ENCODE peak calls at places on chromosomes 7 and 10, in nine cellular contexts. One of them, this sample, is unnamed.

GRCh38 chr7:39504963-39505362 is 61.2 kb upstream of the YAE1 start:
- DNase-seq in aorta: no peak
- DNase-seq in activated CD4-positive, CD25-positive, alpha-beta regulatory T cell: no peak
- DNase-seq in transverse colon: no peak
- DNase-seq in AG10803: peak
- DNase-seq in ELF-1: no peak
- DNase-seq in choroid plexus epithelial cell: peak
- DNase-seq in mucosa of gallbladder: peak
- DNase-seq in body of pancreas: no peak
- DNase-seq in this sample: peak

GRCh38 chr7:139718859-139719258 is 58.9 kb downstream of the HIPK2 start:
- DNase-seq in transverse colon: peak
- DNase-seq in choroid plexus epithelial cell: no peak
- DNase-seq in aorta: no peak
- DNase-seq in ELF-1: no peak
- DNase-seq in mucosa of gallbladder: no peak
- DNase-seq in body of pancreas: no peak
- DNase-seq in activated CD4-positive, CD25-positive, alpha-beta regulatory T cell: no peak
- DNase-seq in AG10803: no peak
- DNase-seq in this sample: no peak

GRCh38 chr10:83343676-83344075 is 795.6 kb upstream of the GHITM start:
- DNase-seq in AG10803: peak
- DNase-seq in activated CD4-positive, CD25-positive, alpha-beta regulatory T cell: no peak
- DNase-seq in ELF-1: no peak
- DNase-seq in aorta: no peak
- DNase-seq in mucosa of gallbladder: no peak
- DNase-seq in body of pancreas: no peak
- DNase-seq in choroid plexus epithelial cell: no peak
- DNase-seq in transverse colon: no peak
- DNase-seq in this sample: no peak

GRCh38 chr7:105267244-105267643 is 121.5 kb downstream of the SRPK2 start:
- DNase-seq in transverse colon: no peak
- DNase-seq in aorta: no peak
- DNase-seq in AG10803: no peak
- DNase-seq in activated CD4-positive, CD25-positive, alpha-beta regulatory T cell: no peak
- DNase-seq in choroid plexus epithelial cell: peak
- DNase-seq in body of pancreas: no peak
- DNase-seq in mucosa of gallbladder: no peak
- DNase-seq in ELF-1: no peak
- DNase-seq in this sample: no peak

GRCh38 chr10:112915590-112916572 is 34.2 kb upstream of the TCF7L2 start:
- DNase-seq in mucosa of gallbladder: peak
- DNase-seq in transverse colon: peak
- DNase-seq in body of pancreas: peak
- DNase-seq in ELF-1: peak
- DNase-seq in AG10803: peak
- DNase-seq in activated CD4-positive, CD25-positive, alpha-beta regulatory T cell: no peak
- DNase-seq in aorta: no peak
- DNase-seq in choroid plexus epithelial cell: peak
- DNase-seq in this sample: peak

GRCh38 chr10:51607436-51607835 is 92.0 kb downstream of the CSTF2T start:
- DNase-seq in aorta: no peak
- DNase-seq in transverse colon: no peak
- DNase-seq in choroid plexus epithelial cell: no peak
- DNase-seq in ELF-1: no peak
- DNase-seq in mucosa of gallbladder: no peak
- DNase-seq in activated CD4-positive, CD25-positive, alpha-beta regulatory T cell: no peak
- DNase-seq in body of pancreas: peak
- DNase-seq in AG10803: no peak
- DNase-seq in this sample: no peak

GRCh38 chr10:67607472-67607871 is 88.5 kb downstream of the CTNNA3 start:
- DNase-seq in aorta: no peak
- DNase-seq in transverse colon: no peak
- DNase-seq in AG10803: no peak
- DNase-seq in choroid plexus epithelial cell: peak
- DNase-seq in activated CD4-positive, CD25-positive, alpha-beta regulatory T cell: no peak
- DNase-seq in mucosa of gallbladder: no peak
- DNase-seq in body of pancreas: no peak
- DNase-seq in ELF-1: no peak
- DNase-seq in this sample: no peak

GRCh38 chr10:128209862-128210214 is 83.6 kb upstream of the MKI67 start:
- DNase-seq in aorta: no peak
- DNase-seq in ELF-1: no peak
- DNase-seq in choroid plexus epithelial cell: no peak
- DNase-seq in activated CD4-positive, CD25-positive, alpha-beta regulatory T cell: no peak
- DNase-seq in body of pancreas: no peak
- DNase-seq in AG10803: no peak
- DNase-seq in transverse colon: no peak
- DNase-seq in mucosa of gallbladder: no peak
- DNase-seq in this sample: no peak

GRCh38 chr7:42457663-42458062 is 220.7 kb upstream of the GLI3 start:
- DNase-seq in choroid plexus epithelial cell: no peak
- DNase-seq in transverse colon: no peak
- DNase-seq in aorta: no peak
- DNase-seq in activated CD4-positive, CD25-positive, alpha-beta regulatory T cell: no peak
- DNase-seq in AG10803: no peak
- DNase-seq in body of pancreas: no peak
- DNase-seq in ELF-1: no peak
- DNase-seq in mucosa of gallbladder: no peak
- DNase-seq in this sample: no peak

GRCh38 chr7:64181586-64181985 is 25.4 kb upstream of the ZNF735 start:
- DNase-seq in mucosa of gallbladder: no peak
- DNase-seq in activated CD4-positive, CD25-positive, alpha-beta regulatory T cell: no peak
- DNase-seq in choroid plexus epithelial cell: no peak
- DNase-seq in ELF-1: no peak
- DNase-seq in body of pancreas: no peak
- DNase-seq in aorta: no peak
- DNase-seq in AG10803: no peak
- DNase-seq in transverse colon: no peak
- DNase-seq in this sample: no peak

GRCh38 chr10:98433371-98433770 is 13.4 kb downstream of the HPS1 start:
- DNase-seq in body of pancreas: no peak
- DNase-seq in transverse colon: no peak
- DNase-seq in aorta: no peak
- DNase-seq in choroid plexus epithelial cell: no peak
- DNase-seq in mucosa of gallbladder: no peak
- DNase-seq in activated CD4-positive, CD25-positive, alpha-beta regulatory T cell: no peak
- DNase-seq in AG10803: no peak
- DNase-seq in ELF-1: no peak
- DNase-seq in this sample: no peak

GRCh38 chr10:10992072-10992471 is 25.6 kb upstream of the CELF2 start:
- DNase-seq in ELF-1: no peak
- DNase-seq in choroid plexus epithelial cell: no peak
- DNase-seq in aorta: no peak
- DNase-seq in AG10803: no peak
- DNase-seq in body of pancreas: no peak
- DNase-seq in transverse colon: no peak
- DNase-seq in mucosa of gallbladder: no peak
- DNase-seq in activated CD4-positive, CD25-positive, alpha-beta regulatory T cell: no peak
- DNase-seq in this sample: no peak

GRCh38 chr10:70809011-70809611 is 6.6 kb upstream of the SGPL1 start:
- DNase-seq in aorta: no peak
- DNase-seq in transverse colon: no peak
- DNase-seq in mucosa of gallbladder: no peak
- DNase-seq in choroid plexus epithelial cell: peak
- DNase-seq in AG10803: peak
- DNase-seq in activated CD4-positive, CD25-positive, alpha-beta regulatory T cell: no peak
- DNase-seq in ELF-1: peak
- DNase-seq in body of pancreas: no peak
- DNase-seq in this sample: peak

GRCh38 chr10:131697461-131698128 is 203.2 kb upstream of the PPP2R2D start:
- DNase-seq in mucosa of gallbladder: no peak
- DNase-seq in ELF-1: no peak
- DNase-seq in transverse colon: no peak
- DNase-seq in aorta: peak
- DNase-seq in choroid plexus epithelial cell: no peak
- DNase-seq in body of pancreas: peak
- DNase-seq in activated CD4-positive, CD25-positive, alpha-beta regulatory T cell: no peak
- DNase-seq in AG10803: no peak
- DNase-seq in this sample: no peak

GRCh38 chr7:88310950-88311674 is 4.4 kb upstream of the STEAP4 start:
- DNase-seq in activated CD4-positive, CD25-positive, alpha-beta regulatory T cell: no peak
- DNase-seq in body of pancreas: no peak
- DNase-seq in ELF-1: no peak
- DNase-seq in AG10803: no peak
- DNase-seq in choroid plexus epithelial cell: no peak
- DNase-seq in mucosa of gallbladder: no peak
- DNase-seq in aorta: no peak
- DNase-seq in transverse colon: no peak
- DNase-seq in this sample: no peak

GRCh38 chr10:812787-813186 is 118.7 kb downstream of the LARP4B start:
- DNase-seq in choroid plexus epithelial cell: no peak
- DNase-seq in ELF-1: no peak
- DNase-seq in mucosa of gallbladder: no peak
- DNase-seq in transverse colon: no peak
- DNase-seq in body of pancreas: no peak
- DNase-seq in AG10803: no peak
- DNase-seq in aorta: no peak
- DNase-seq in activated CD4-positive, CD25-positive, alpha-beta regulatory T cell: no peak
- DNase-seq in this sample: no peak

GRCh38 chr10:100340948-100341847 is 5.8 kb upstream of the SCD start:
- DNase-seq in AG10803: no peak
- DNase-seq in choroid plexus epithelial cell: no peak
- DNase-seq in transverse colon: no peak
- DNase-seq in ELF-1: no peak
- DNase-seq in mucosa of gallbladder: no peak
- DNase-seq in body of pancreas: no peak
- DNase-seq in aorta: no peak
- DNase-seq in activated CD4-positive, CD25-positive, alpha-beta regulatory T cell: no peak
- DNase-seq in this sample: no peak

GRCh38 chr7:119996634-119997033 is 276.3 kb upstream of the KCND2 start:
- DNase-seq in body of pancreas: no peak
- DNase-seq in choroid plexus epithelial cell: peak
- DNase-seq in ELF-1: no peak
- DNase-seq in activated CD4-positive, CD25-positive, alpha-beta regulatory T cell: no peak
- DNase-seq in mucosa of gallbladder: no peak
- DNase-seq in AG10803: no peak
- DNase-seq in transverse colon: no peak
- DNase-seq in aorta: no peak
- DNase-seq in this sample: no peak

GRCh38 chr7:84060760-84061261 is 133.8 kb downstream of the SEMA3A start:
- DNase-seq in aorta: no peak
- DNase-seq in ELF-1: no peak
- DNase-seq in mucosa of gallbladder: no peak
- DNase-seq in activated CD4-positive, CD25-positive, alpha-beta regulatory T cell: no peak
- DNase-seq in transverse colon: no peak
- DNase-seq in choroid plexus epithelial cell: peak
- DNase-seq in AG10803: no peak
- DNase-seq in body of pancreas: no peak
- DNase-seq in this sample: no peak

GRCh38 chr7:65927489-65928448 is 54.2 kb downstream of the GUSB start:
- DNase-seq in choroid plexus epithelial cell: peak
- DNase-seq in body of pancreas: no peak
- DNase-seq in ELF-1: peak
- DNase-seq in AG10803: no peak
- DNase-seq in transverse colon: peak
- DNase-seq in mucosa of gallbladder: no peak
- DNase-seq in aorta: no peak
- DNase-seq in activated CD4-positive, CD25-positive, alpha-beta regulatory T cell: no peak
- DNase-seq in this sample: no peak

GRCh38 chr7:1533569-1534329 is 3.2 kb downstream of the MAFK start:
- DNase-seq in activated CD4-positive, CD25-positive, alpha-beta regulatory T cell: no peak
- DNase-seq in body of pancreas: peak
- DNase-seq in mucosa of gallbladder: no peak
- DNase-seq in ELF-1: peak
- DNase-seq in aorta: peak
- DNase-seq in transverse colon: peak
- DNase-seq in choroid plexus epithelial cell: peak
- DNase-seq in AG10803: peak
- DNase-seq in this sample: peak

GRCh38 chr10:34955391-34955790 is 134.8 kb downstream of the CUL2 start:
- DNase-seq in body of pancreas: no peak
- DNase-seq in choroid plexus epithelial cell: no peak
- DNase-seq in activated CD4-positive, CD25-positive, alpha-beta regulatory T cell: no peak
- DNase-seq in mucosa of gallbladder: no peak
- DNase-seq in ELF-1: no peak
- DNase-seq in AG10803: peak
- DNase-seq in aorta: no peak
- DNase-seq in transverse colon: no peak
- DNase-seq in this sample: peak

GRCh38 chr10:94673614-94674321 is 9.8 kb upstream of the CYP2C18 start:
- DNase-seq in AG10803: no peak
- DNase-seq in transverse colon: no peak
- DNase-seq in ELF-1: no peak
- DNase-seq in mucosa of gallbladder: no peak
- DNase-seq in aorta: no peak
- DNase-seq in choroid plexus epithelial cell: no peak
- DNase-seq in activated CD4-positive, CD25-positive, alpha-beta regulatory T cell: no peak
- DNase-seq in body of pancreas: no peak
- DNase-seq in this sample: no peak

GRCh38 chr10:96764345-96764744 is 44.0 kb upstream of the PIK3AP1 start:
- DNase-seq in ELF-1: no peak
- DNase-seq in aorta: no peak
- DNase-seq in activated CD4-positive, CD25-positive, alpha-beta regulatory T cell: no peak
- DNase-seq in AG10803: no peak
- DNase-seq in transverse colon: no peak
- DNase-seq in choroid plexus epithelial cell: no peak
- DNase-seq in body of pancreas: no peak
- DNase-seq in mucosa of gallbladder: no peak
- DNase-seq in this sample: no peak

GRCh38 chr7:89602984-89603383 is 551.3 kb upstream of the STEAP1 start:
- DNase-seq in choroid plexus epithelial cell: no peak
- DNase-seq in AG10803: no peak
- DNase-seq in ELF-1: no peak
- DNase-seq in mucosa of gallbladder: no peak
- DNase-seq in aorta: no peak
- DNase-seq in activated CD4-positive, CD25-positive, alpha-beta regulatory T cell: no peak
- DNase-seq in body of pancreas: no peak
- DNase-seq in transverse colon: no peak
- DNase-seq in this sample: no peak

GRCh38 chr10:95229724-95230627 is 35.9 kb downstream of the ACSM6 start:
- DNase-seq in choroid plexus epithelial cell: peak
- DNase-seq in transverse colon: no peak
- DNase-seq in body of pancreas: no peak
- DNase-seq in mucosa of gallbladder: no peak
- DNase-seq in activated CD4-positive, CD25-positive, alpha-beta regulatory T cell: no peak
- DNase-seq in aorta: no peak
- DNase-seq in ELF-1: peak
- DNase-seq in AG10803: peak
- DNase-seq in this sample: no peak

GRCh38 chr7:155372782-155373358 is 75.2 kb downstream of the INSIG1 start:
- DNase-seq in choroid plexus epithelial cell: no peak
- DNase-seq in body of pancreas: no peak
- DNase-seq in mucosa of gallbladder: no peak
- DNase-seq in AG10803: no peak
- DNase-seq in aorta: no peak
- DNase-seq in activated CD4-positive, CD25-positive, alpha-beta regulatory T cell: no peak
- DNase-seq in ELF-1: peak
- DNase-seq in transverse colon: no peak
- DNase-seq in this sample: no peak

GRCh38 chr7:93245525-93246432 is 13.6 kb downstream of the VPS50 start:
- DNase-seq in AG10803: peak
- DNase-seq in body of pancreas: no peak
- DNase-seq in aorta: no peak
- DNase-seq in transverse colon: no peak
- DNase-seq in mucosa of gallbladder: no peak
- DNase-seq in activated CD4-positive, CD25-positive, alpha-beta regulatory T cell: no peak
- DNase-seq in ELF-1: no peak
- DNase-seq in choroid plexus epithelial cell: peak
- DNase-seq in this sample: no peak

GRCh38 chr7:47938574-47939165 is 9.6 kb downstream of the PKD1L1 start:
- DNase-seq in activated CD4-positive, CD25-positive, alpha-beta regulatory T cell: no peak
- DNase-seq in body of pancreas: no peak
- DNase-seq in choroid plexus epithelial cell: no peak
- DNase-seq in AG10803: no peak
- DNase-seq in transverse colon: no peak
- DNase-seq in aorta: no peak
- DNase-seq in ELF-1: no peak
- DNase-seq in mucosa of gallbladder: no peak
- DNase-seq in this sample: no peak

GRCh38 chr10:88125766-88126165 is 262.3 kb downstream of the PTEN start:
- DNase-seq in AG10803: no peak
- DNase-seq in transverse colon: no peak
- DNase-seq in body of pancreas: no peak
- DNase-seq in activated CD4-positive, CD25-positive, alpha-beta regulatory T cell: no peak
- DNase-seq in aorta: no peak
- DNase-seq in mucosa of gallbladder: no peak
- DNase-seq in ELF-1: no peak
- DNase-seq in choroid plexus epithelial cell: no peak
- DNase-seq in this sample: peak

GRCh38 chr10:22379059-22379458 is 33.8 kb downstream of the SPAG6 start:
- DNase-seq in choroid plexus epithelial cell: no peak
- DNase-seq in activated CD4-positive, CD25-positive, alpha-beta regulatory T cell: no peak
- DNase-seq in body of pancreas: no peak
- DNase-seq in mucosa of gallbladder: no peak
- DNase-seq in transverse colon: no peak
- DNase-seq in AG10803: no peak
- DNase-seq in ELF-1: no peak
- DNase-seq in aorta: no peak
- DNase-seq in this sample: no peak